ENCODE peak calls at places on chromosomes 13 and 19, in six cellular contexts. H, S, E, V, J and P are unnamed samples.

GRCh38 chr13:109481046-109481445 is 305.3 kb downstream of the IRS2 start:
- DNase-seq in H (no peak), S (no peak), E (no peak), V (no peak), J (no peak), P (no peak)

GRCh38 chr13:73835138-73835721 is 299.0 kb downstream of the KLF12 start:
- DNase-seq in H (no peak), S (no peak), E (peak), V (peak), J (peak), P (peak)

GRCh38 chr19:32691291-32691951 is at the start of gene NUDT19:
- DNase-seq in H (peak), S (peak), E (peak), V (peak), J (peak), P (peak)

GRCh38 chr19:5073153-5073844 is 104.4 kb downstream of the KDM4B start:
- DNase-seq in H (no peak), S (no peak), E (no peak), V (no peak), J (no peak), P (no peak)

GRCh38 chr13:110875243-110875642 is 39.6 kb downstream of the ANKRD10 start:
- DNase-seq in H (no peak), S (no peak), E (no peak), V (no peak), J (no peak), P (no peak)

GRCh38 chr19:56838930-56839664 is 1.4 kb downstream of the PEG3 start:
- DNase-seq in H (no peak), S (no peak), E (no peak), V (no peak), J (peak), P (no peak)

GRCh38 chr19:1163283-1163933 is 10.7 kb downstream of the SBNO2 start:
- DNase-seq in H (no peak), S (no peak), E (no peak), V (no peak), J (no peak), P (no peak)

GRCh38 chr19:35901854-35902661 is at the start of gene HCST:
- DNase-seq in H (no peak), S (no peak), E (no peak), V (no peak), J (no peak), P (no peak)

DNA sequence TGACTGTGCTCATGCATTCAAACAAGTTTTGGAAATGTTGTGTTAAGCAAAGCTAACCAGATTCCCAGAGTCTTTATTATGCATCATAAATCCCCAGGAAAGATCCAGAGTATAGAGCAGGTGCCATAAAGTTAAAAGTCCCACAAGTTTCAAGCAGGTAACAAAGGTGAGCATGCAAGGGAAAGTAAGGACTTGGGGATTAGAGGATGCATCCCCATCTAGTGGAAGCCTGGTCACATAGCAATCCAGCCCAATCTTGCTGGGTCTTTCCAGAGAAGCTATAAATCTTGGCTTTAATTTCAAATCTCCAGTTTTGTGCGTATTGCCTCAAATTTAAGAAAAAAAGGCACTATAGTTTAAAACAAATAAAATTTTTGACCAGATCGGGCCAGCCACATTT is 72.7 kb downstream of the ZNF254 start:
- DNase-seq in H (no peak), S (no peak), E (no peak), V (no peak), J (peak), P (no peak)
- TF ChIP-seq ATF3 in H (no peak), S (no peak), E (no peak), V (no peak), J (no peak), P (no peak)

GRCh38 chr13:94987081-94987480 is 274.7 kb upstream of the SOX21 start:
- DNase-seq in H (no peak), S (no peak), E (no peak), V (no peak), J (no peak), P (no peak)
- TF ChIP-seq ATF3 in H (no peak), S (no peak), E (no peak), V (no peak), J (no peak), P (no peak)

DNA sequence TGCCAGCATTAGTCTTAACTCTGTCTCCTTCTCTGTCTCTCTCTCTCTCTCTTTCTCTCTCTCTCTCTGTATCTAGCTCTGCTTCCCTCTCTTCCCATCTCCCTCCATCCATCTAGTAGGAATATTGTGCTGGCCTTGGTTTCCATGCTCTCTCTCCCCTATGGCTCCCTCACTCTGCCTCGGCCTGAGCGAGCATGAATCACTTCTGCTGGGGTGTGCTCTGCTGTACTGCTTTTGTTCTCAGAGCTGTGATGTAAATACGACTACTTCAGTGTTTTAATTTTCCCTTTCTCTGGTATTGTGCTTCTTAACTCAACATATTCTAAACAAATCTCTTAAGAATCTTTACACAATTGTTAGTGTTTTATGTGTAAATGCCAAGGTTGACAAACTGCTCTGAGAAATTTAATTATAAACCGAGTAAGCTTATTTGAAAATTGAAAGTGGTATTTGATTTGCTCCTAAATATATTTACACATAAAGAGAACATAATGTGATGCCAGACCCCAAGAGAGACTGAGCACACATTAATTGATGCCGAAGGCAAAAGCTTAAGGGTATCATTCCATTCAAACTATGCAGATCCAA is 211.5 kb upstream of the KL start:
- DNase-seq in H (no peak), S (no peak), E (no peak), V (no peak), J (no peak), P (no peak)
- TF ChIP-seq ATF3 in H (no peak), S (no peak), E (no peak), V (no peak), J (no peak), P (no peak)

GRCh38 chr19:38742296-38742695 is 2.0 kb downstream of the CAPN12 start:
- DNase-seq in H (no peak), S (no peak), E (no peak), V (no peak), J (no peak), P (no peak)

GRCh38 chr19:38744906-38745305 is 632 bp upstream of the CAPN12 start:
- DNase-seq in H (no peak), S (no peak), E (no peak), V (no peak), J (no peak), P (no peak)

GRCh38 chr19:38742906-38743305 is 1.4 kb downstream of the CAPN12 start:
- DNase-seq in H (no peak), S (no peak), E (no peak), V (no peak), J (no peak), P (no peak)

GRCh38 chr19:38744298-38744681 is at the start of gene CAPN12:
- DNase-seq in H (no peak), S (no peak), E (no peak), V (no peak), J (no peak), P (no peak)

DNA sequence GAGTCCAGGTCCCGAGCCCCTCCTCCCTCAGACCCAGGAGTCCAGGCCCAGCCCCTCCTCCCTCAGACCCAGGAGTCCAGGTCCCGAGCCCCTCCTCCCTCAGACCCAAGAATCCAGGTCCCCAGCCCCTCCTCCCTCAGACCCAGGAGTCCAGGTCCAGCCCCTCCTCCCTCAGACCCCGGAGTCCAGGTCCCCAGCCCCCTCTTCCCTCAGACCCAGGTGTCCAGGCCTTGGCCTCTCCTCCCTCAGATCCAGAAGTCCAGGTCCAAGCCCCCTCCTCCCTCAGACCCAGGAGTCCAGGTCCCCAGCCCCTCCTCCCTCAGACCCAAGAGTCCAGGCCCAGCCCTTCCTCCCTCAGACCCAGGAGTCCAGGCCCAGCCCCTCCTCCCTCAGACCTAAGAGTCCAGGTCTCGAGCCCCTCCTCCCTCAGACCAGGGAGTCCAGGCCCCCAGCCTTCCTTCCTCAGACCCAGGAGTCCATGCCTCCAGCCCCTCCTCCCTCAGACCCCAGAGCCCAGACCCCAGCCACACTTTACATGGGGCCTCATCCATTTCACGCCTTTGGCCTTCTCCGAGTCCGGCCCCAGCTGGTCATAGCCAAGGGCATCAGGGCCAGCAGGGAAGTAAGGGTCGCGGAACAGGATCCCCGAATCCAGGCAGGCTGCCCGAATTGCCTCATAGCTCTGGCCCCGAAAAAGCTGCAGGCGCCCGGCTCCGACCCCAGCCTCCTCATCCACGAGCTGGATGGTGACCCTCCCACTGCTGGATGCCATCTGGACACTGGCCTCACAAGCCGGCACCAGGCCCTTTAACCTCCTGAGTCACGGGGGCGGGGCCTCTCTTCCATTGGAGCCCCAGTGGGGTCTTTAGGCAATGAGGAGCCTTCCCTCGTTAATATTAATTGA is 628 bp downstream of the CAPN12 start:
- DNase-seq in H (no peak), S (no peak), E (no peak), V (no peak), J (no peak), P (no peak)
- TF ChIP-seq ATF3 in H (no peak), S (no peak), E (no peak), V (no peak), J (no peak), P (no peak)

DNA sequence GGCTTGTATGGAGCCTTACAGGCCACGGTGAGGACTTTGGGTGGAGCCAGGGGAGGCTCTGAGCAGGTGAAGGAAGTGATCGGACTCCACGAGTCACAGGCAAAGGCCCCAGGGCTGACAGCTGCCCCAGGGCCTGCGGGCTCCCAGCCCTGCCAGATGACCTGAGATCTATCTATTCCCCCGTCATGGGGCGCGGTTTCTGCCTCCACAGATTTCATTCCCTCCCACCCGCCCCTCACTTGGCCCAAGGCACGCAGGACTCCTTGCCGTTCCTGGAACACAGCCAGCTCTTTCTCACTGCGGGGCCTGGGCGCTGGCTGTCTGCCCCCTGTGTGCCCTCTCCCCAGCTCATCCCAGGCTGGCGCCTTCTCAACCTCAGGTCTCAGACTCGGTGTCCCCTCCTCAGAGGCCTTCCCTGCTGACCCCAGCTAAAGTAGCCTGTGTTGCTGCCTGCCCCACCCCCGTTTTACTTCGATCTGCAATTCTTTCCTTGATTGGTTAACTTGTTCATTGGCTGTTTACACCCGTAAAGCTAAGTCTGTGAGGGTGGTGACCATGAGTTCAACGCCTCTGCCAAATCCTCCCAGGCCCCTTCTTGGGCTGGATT is 13.9 kb upstream of the PAK4 start:
- DNase-seq in H (no peak), S (no peak), E (no peak), V (peak), J (no peak), P (no peak)
- TF ChIP-seq ATF3 in H (no peak), S (no peak), E (no peak), V (no peak), J (no peak), P (no peak)

GRCh38 chr13:31499274-31499673 is 240.1 kb upstream of the RXFP2 start:
- DNase-seq in H (no peak), S (no peak), E (no peak), V (no peak), J (no peak), P (no peak)

GRCh38 chr13:31503626-31504025 is 235.7 kb upstream of the RXFP2 start:
- DNase-seq in H (no peak), S (no peak), E (no peak), V (no peak), J (no peak), P (no peak)

GRCh38 chr13:31504918-31505317 is 234.4 kb upstream of the RXFP2 start:
- DNase-seq in H (no peak), S (no peak), E (no peak), V (no peak), J (no peak), P (no peak)
- TF ChIP-seq ATF3 in H (no peak), S (no peak), E (no peak), V (no peak), J (no peak), P (no peak)